ENCODE peak calls at places on chromosomes 2 and 18, in eight cellular contexts. One of them, this sample, is unnamed. For H3K9me3 and H3K4me1, the result is how much of the 10 kb centered on the place peaks cover.

GRCh38 chr2:41870948-41871522 is 176.8 kb upstream of the PKDCC start:
- DNase-seq in PC-3: no peak
- DNase-seq in small intestine: no peak
- DNase-seq in thyroid gland: no peak
- DNase-seq in H9: peak
- DNase-seq in psoas muscle: no peak
- DNase-seq in tibial artery: peak
- DNase-seq in A549: no peak
- DNase-seq in this sample: no peak

GRCh38 chr2:28643324-28643723 is 108.3 kb upstream of the PPP1CB start:
- DNase-seq in thyroid gland: peak
- DNase-seq in tibial artery: no peak
- DNase-seq in A549: no peak
- DNase-seq in H9: no peak
- DNase-seq in psoas muscle: no peak
- DNase-seq in PC-3: peak
- DNase-seq in small intestine: peak
- DNase-seq in this sample: no peak

GRCh38 chr2:216761119-216761518 is 65.8 kb upstream of the IGFBP5 start:
- DNase-seq in psoas muscle: no peak
- DNase-seq in thyroid gland: no peak
- DNase-seq in tibial artery: no peak
- DNase-seq in small intestine: no peak
- DNase-seq in A549: no peak
- DNase-seq in PC-3: no peak
- DNase-seq in H9: no peak
- DNase-seq in this sample: no peak

GRCh38 chr2:160628811-160629210 is 135.2 kb upstream of the RBMS1 start:
- DNase-seq in H9: no peak
- DNase-seq in A549: no peak
- DNase-seq in thyroid gland: peak
- DNase-seq in small intestine: no peak
- DNase-seq in psoas muscle: no peak
- DNase-seq in PC-3: no peak
- DNase-seq in tibial artery: no peak
- DNase-seq in this sample: no peak

GRCh38 chr2:150778828-150779227 is 291.4 kb upstream of the RND3 start:
- DNase-seq in tibial artery: no peak
- DNase-seq in H9: no peak
- DNase-seq in PC-3: no peak
- DNase-seq in A549: no peak
- DNase-seq in small intestine: no peak
- DNase-seq in psoas muscle: no peak
- DNase-seq in thyroid gland: no peak
- DNase-seq in this sample: no peak

GRCh38 chr2:11833601-11834000 is 87.2 kb downstream of the LPIN1 start:
- DNase-seq in H9: no peak
- DNase-seq in small intestine: no peak
- DNase-seq in thyroid gland: no peak
- DNase-seq in tibial artery: no peak
- DNase-seq in A549: no peak
- DNase-seq in PC-3: no peak
- DNase-seq in psoas muscle: no peak
- DNase-seq in this sample: no peak

GRCh38 chr18:62522178-62522509 is 681 bp upstream of the ZCCHC2 start:
- DNase-seq in H9: no peak
- DNase-seq in thyroid gland: no peak
- DNase-seq in tibial artery: no peak
- DNase-seq in psoas muscle: no peak
- DNase-seq in small intestine: peak
- DNase-seq in PC-3: peak
- DNase-seq in A549: no peak
- DNase-seq in this sample: no peak

GRCh38 chr18:944440-944839 is 39.8 kb downstream of the ADCYAP1 start:
- DNase-seq in H9: no peak
- DNase-seq in small intestine: no peak
- DNase-seq in psoas muscle: no peak
- DNase-seq in thyroid gland: no peak
- DNase-seq in tibial artery: no peak
- DNase-seq in PC-3: peak
- DNase-seq in A549: no peak
- DNase-seq in this sample: no peak

GRCh38 chr2:225920621-225921020 is 521.1 kb downstream of the NYAP2 start:
- DNase-seq in A549: no peak
- DNase-seq in H9: no peak
- DNase-seq in tibial artery: no peak
- DNase-seq in psoas muscle: no peak
- DNase-seq in thyroid gland: no peak
- DNase-seq in PC-3: peak
- DNase-seq in small intestine: no peak
- DNase-seq in this sample: no peak

GRCh38 chr2:168804214-168804613 is 1.8 kb downstream of the NOSTRIN start:
- DNase-seq in H9: no peak
- DNase-seq in psoas muscle: no peak
- DNase-seq in small intestine: peak
- DNase-seq in A549: no peak
- DNase-seq in PC-3: no peak
- DNase-seq in tibial artery: no peak
- DNase-seq in thyroid gland: peak
- DNase-seq in this sample: no peak

GRCh38 chr2:69238449-69239031 is 148.5 kb downstream of the GFPT1 start:
- DNase-seq in A549: no peak
- DNase-seq in tibial artery: no peak
- DNase-seq in PC-3: peak
- DNase-seq in H9: no peak
- DNase-seq in small intestine: no peak
- DNase-seq in thyroid gland: no peak
- DNase-seq in psoas muscle: no peak
- DNase-seq in this sample: no peak

GRCh38 chr2:38386377-38386776 is 9.3 kb upstream of the ATL2 start:
- DNase-seq in thyroid gland: no peak
- DNase-seq in A549: no peak
- DNase-seq in PC-3: peak
- DNase-seq in tibial artery: no peak
- DNase-seq in H9: no peak
- DNase-seq in psoas muscle: no peak
- DNase-seq in small intestine: no peak
- DNase-seq in this sample: no peak

GRCh38 chr2:96436416-96436815 is 68.7 kb downstream of the NEURL3 start:
- DNase-seq in small intestine: no peak
- DNase-seq in psoas muscle: no peak
- DNase-seq in PC-3: no peak
- DNase-seq in A549: no peak
- DNase-seq in thyroid gland: no peak
- DNase-seq in H9: no peak
- DNase-seq in tibial artery: no peak
- DNase-seq in this sample: no peak

GRCh38 chr2:155308367-155309009 is 610.0 kb downstream of the KCNJ3 start:
- DNase-seq in A549: no peak
- DNase-seq in H9: no peak
- DNase-seq in psoas muscle: no peak
- DNase-seq in PC-3: peak
- DNase-seq in small intestine: peak
- DNase-seq in tibial artery: no peak
- DNase-seq in thyroid gland: no peak
- DNase-seq in this sample: no peak

GRCh38 chr18:76566987-76567386 is 71.9 kb upstream of the ZNF516 start:
- DNase-seq in A549: no peak
- DNase-seq in tibial artery: no peak
- DNase-seq in H9: no peak
- DNase-seq in PC-3: no peak
- DNase-seq in psoas muscle: no peak
- DNase-seq in thyroid gland: no peak
- DNase-seq in small intestine: no peak
- DNase-seq in this sample: no peak

GRCh38 chr18:58581265-58581664 is 47.6 kb downstream of the ALPK2 start:
- DNase-seq in A549: peak
- DNase-seq in thyroid gland: no peak
- DNase-seq in tibial artery: no peak
- DNase-seq in small intestine: no peak
- DNase-seq in H9: peak
- DNase-seq in PC-3: peak
- DNase-seq in psoas muscle: no peak
- DNase-seq in this sample: no peak

GRCh38 chr2:110866496-110866895 is 134.1 kb downstream of the ACOXL start:
- DNase-seq in A549: no peak
- DNase-seq in H9: no peak
- DNase-seq in psoas muscle: no peak
- DNase-seq in tibial artery: no peak
- DNase-seq in small intestine: no peak
- DNase-seq in PC-3: peak
- DNase-seq in thyroid gland: no peak
- DNase-seq in this sample: no peak

GRCh38 chr2:125696573-125696972 is 959.4 kb upstream of the GYPC start:
- DNase-seq in tibial artery: no peak
- DNase-seq in PC-3: peak
- DNase-seq in H9: no peak
- DNase-seq in psoas muscle: no peak
- DNase-seq in A549: no peak
- DNase-seq in thyroid gland: no peak
- DNase-seq in small intestine: peak
- DNase-seq in this sample: no peak

GRCh38 chr2:159211447-159212396 is 74.8 kb downstream of the WDSUB1 start:
- DNase-seq in PC-3: no peak
- DNase-seq in H9: peak
- DNase-seq in small intestine: no peak
- DNase-seq in A549: no peak
- DNase-seq in psoas muscle: no peak
- DNase-seq in tibial artery: no peak
- DNase-seq in thyroid gland: peak
- DNase-seq in this sample: no peak

GRCh38 chr2:25453199-25453903 is 111.6 kb upstream of the DNMT3A start:
- DNase-seq in A549: no peak
- DNase-seq in thyroid gland: no peak
- DNase-seq in tibial artery: no peak
- DNase-seq in H9: no peak
- DNase-seq in small intestine: peak
- DNase-seq in psoas muscle: no peak
- DNase-seq in PC-3: no peak
- DNase-seq in this sample: no peak

GRCh38 chr2:118856330-118856977 is 9.0 kb upstream of the EN1 start:
- DNase-seq in thyroid gland: no peak
- DNase-seq in PC-3: no peak
- DNase-seq in A549: no peak
- DNase-seq in tibial artery: no peak
- DNase-seq in small intestine: no peak
- DNase-seq in psoas muscle: no peak
- DNase-seq in H9: peak
- DNase-seq in this sample: no peak
- H3K9me3 ChIP-seq in thyroid gland: under half
- H3K9me3 ChIP-seq in PC-3: under half
- H3K9me3 ChIP-seq in A549: under half
- H3K9me3 ChIP-seq in tibial artery: under half
- H3K9me3 ChIP-seq in small intestine: under half
- H3K9me3 ChIP-seq in psoas muscle: under half
- H3K9me3 ChIP-seq in H9: under half
- H3K9me3 ChIP-seq in this sample: under half

GRCh38 chr2:36704475-36705150 is 8.1 kb downstream of the VIT start:
- DNase-seq in tibial artery: peak
- DNase-seq in H9: no peak
- DNase-seq in thyroid gland: no peak
- DNase-seq in A549: no peak
- DNase-seq in PC-3: no peak
- DNase-seq in small intestine: no peak
- DNase-seq in psoas muscle: no peak
- DNase-seq in this sample: no peak
- H3K27ac ChIP-seq in tibial artery: no peak
- H3K27ac ChIP-seq in H9: no peak
- H3K27ac ChIP-seq in thyroid gland: peak
- H3K27ac ChIP-seq in A549: no peak
- H3K27ac ChIP-seq in PC-3: no peak
- H3K27ac ChIP-seq in small intestine: no peak
- H3K27ac ChIP-seq in psoas muscle: no peak
- H3K27ac ChIP-seq in this sample: no peak

DNA sequence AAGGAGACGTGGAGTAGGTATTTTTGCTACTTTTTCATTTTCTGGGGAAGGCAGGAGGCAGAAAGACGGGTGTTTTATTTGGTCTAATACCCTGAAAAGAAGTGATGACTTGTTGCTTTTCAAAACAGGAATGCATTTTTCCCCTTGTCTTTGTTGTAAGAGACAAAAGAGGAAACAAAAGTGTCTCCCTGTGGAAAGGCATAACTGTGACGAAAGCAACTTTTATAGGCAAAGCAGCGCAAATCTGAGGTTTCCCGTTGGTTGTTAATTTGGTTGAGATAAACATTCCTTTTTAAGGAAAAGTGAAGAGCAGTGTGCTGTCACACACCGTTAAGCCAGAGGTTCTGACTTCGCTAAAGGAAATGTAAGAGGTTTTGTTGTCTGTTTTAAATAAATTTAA is 3.4 kb downstream of the FZD7 start:
- DNase-seq in thyroid gland: no peak
- DNase-seq in H9: no peak
- DNase-seq in psoas muscle: no peak
- DNase-seq in PC-3: no peak
- DNase-seq in A549: no peak
- DNase-seq in small intestine: no peak
- DNase-seq in tibial artery: no peak
- DNase-seq in this sample: no peak
- H3K4me1 ChIP-seq in thyroid gland: under half
- H3K4me1 ChIP-seq in H9: under half
- H3K4me1 ChIP-seq in psoas muscle: half or more
- H3K4me1 ChIP-seq in PC-3: under half
- H3K4me1 ChIP-seq in A549: under half
- H3K4me1 ChIP-seq in small intestine: under half
- H3K4me1 ChIP-seq in tibial artery: under half
- H3K4me1 ChIP-seq in this sample: under half

DNA sequence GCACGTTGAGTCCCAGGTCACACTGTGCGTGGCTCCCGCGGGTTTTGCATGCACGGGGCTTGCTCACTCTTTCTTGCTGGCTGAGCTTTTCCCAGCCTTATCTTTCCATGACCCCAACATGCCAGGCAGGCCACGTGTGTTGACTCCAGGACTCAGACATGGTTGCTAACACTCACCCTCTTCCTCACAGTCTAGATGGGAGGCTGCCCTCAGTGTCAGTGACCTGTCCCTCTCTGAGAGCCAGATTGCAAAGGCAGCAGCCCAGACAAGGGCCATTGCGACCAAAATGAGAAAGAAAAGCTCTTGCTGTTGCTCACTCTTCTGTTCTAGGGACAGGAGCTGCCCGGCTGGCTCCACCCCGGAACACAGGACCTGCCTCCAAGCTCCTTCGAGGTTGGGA is 113.7 kb downstream of the TMEM18 start:
- DNase-seq in psoas muscle: no peak
- DNase-seq in A549: no peak
- DNase-seq in PC-3: no peak
- DNase-seq in small intestine: no peak
- DNase-seq in H9: no peak
- DNase-seq in tibial artery: no peak
- DNase-seq in thyroid gland: no peak
- DNase-seq in this sample: no peak
- H3K9me3 ChIP-seq in psoas muscle: under half
- H3K9me3 ChIP-seq in A549: under half
- H3K9me3 ChIP-seq in PC-3: under half
- H3K9me3 ChIP-seq in small intestine: under half
- H3K9me3 ChIP-seq in H9: under half
- H3K9me3 ChIP-seq in tibial artery: under half
- H3K9me3 ChIP-seq in thyroid gland: under half
- H3K9me3 ChIP-seq in this sample: under half